ENCODE peak calls at places on chromosome 1, in nine cellular contexts. Y is RWPE1; H is activated CD4-positive, alpha-beta T cell treated with anti-CD3 and anti-CD28 coated beads, Interleukin-2, amount 50 U/mL, for 1 hour; X is colonic mucosa; K is NCI-H2081; F is GM13976; Q is mesendoderm; M is astrocyte of the cerebellum; P is stimulated activated CD8-positive, alpha-beta memory T cell treated with anti-CD3 and anti-CD28 coated beads, Interleukin-15, amount 100 ng/mL, for 48 hours. G is an unnamed sample.

GRCh38 chr1:172673761-172674160 is 14.9 kb downstream of the FASLG start:
- DNase-seq in Y (no peak), P (no peak), Q (peak), H (no peak), F (no peak), K (no peak), M (peak), X (no peak), G (no peak)

GRCh38 chr1:91846007-91846620 is 39.8 kb downstream of the TGFBR3 start:
- DNase-seq in K (peak), M (peak), P (no peak), Q (peak), H (no peak), X (peak), F (no peak), Y (peak), G (peak)

GRCh38 chr1:45246760-45247159 is 40.4 kb upstream of the ZSWIM5 start:
- DNase-seq in P (no peak), M (peak), X (no peak), F (no peak), Y (peak), Q (no peak), K (no peak), H (no peak), G (peak)

GRCh38 chr1:186950547-186950946 is 121.8 kb downstream of the PLA2G4A start:
- DNase-seq in X (no peak), M (no peak), P (no peak), H (no peak), K (no peak), Q (no peak), F (no peak), Y (peak), G (peak)

GRCh38 chr1:46302091-46303037 is 1.1 kb downstream of the LRRC41 start:
- DNase-seq in M (no peak), Q (peak), Y (peak), X (peak), K (peak), P (peak), H (peak), F (peak), G (peak)

GRCh38 chr1:85577421-85578320 is 2.9 kb upstream of the CCN1 start:
- DNase-seq in X (no peak), M (no peak), Q (peak), K (no peak), P (no peak), H (no peak), Y (no peak), F (peak), G (peak)

GRCh38 chr1:178450871-178451270 is 45.9 kb downstream of the CLEC20A start:
- DNase-seq in X (no peak), P (no peak), K (no peak), Y (no peak), Q (no peak), H (no peak), M (no peak), F (no peak), G (no peak)

GRCh38 chr1:54927475-54928240 is 40.7 kb upstream of the DHCR24 start:
- DNase-seq in K (no peak), X (no peak), M (no peak), Y (no peak), Q (no peak), F (no peak), P (no peak), H (no peak), G (peak)

GRCh38 chr1:11521605-11522399 is 42.8 kb downstream of the DISP3 start:
- DNase-seq in K (no peak), F (no peak), P (no peak), X (no peak), M (no peak), Q (no peak), H (no peak), Y (no peak), G (no peak)

GRCh38 chr1:43008425-43009108 is 49.9 kb upstream of the SLC2A1 start:
- DNase-seq in Q (peak), P (no peak), F (no peak), K (no peak), M (no peak), H (no peak), X (no peak), Y (no peak), G (no peak)

GRCh38 chr1:184827600-184828368 is 73.1 kb upstream of the EDEM3 start:
- DNase-seq in H (no peak), X (no peak), P (no peak), F (no peak), M (peak), Q (peak), Y (peak), K (no peak), G (no peak)

GRCh38 chr1:3365519-3366158 is 88.8 kb upstream of the ARHGEF16 start:
- DNase-seq in M (no peak), H (no peak), X (no peak), K (no peak), Q (no peak), Y (no peak), F (no peak), P (no peak), G (no peak)

GRCh38 chr1:39213511-39214002 is 9.1 kb downstream of the MACF1 start:
- DNase-seq in M (no peak), F (no peak), P (no peak), Q (peak), K (no peak), H (no peak), Y (peak), X (no peak), G (peak)

GRCh38 chr1:8116892-8117262 is 90.8 kb upstream of the ERRFI1 start:
- DNase-seq in F (no peak), Q (no peak), H (no peak), K (no peak), P (no peak), X (no peak), M (peak), Y (no peak), G (peak)

GRCh38 chr1:7570311-7570710 is 200.8 kb upstream of the VAMP3 start:
- DNase-seq in X (peak), M (no peak), Q (no peak), P (no peak), K (no peak), Y (peak), F (no peak), H (no peak), G (no peak)

GRCh38 chr1:7372477-7373120 is 398.5 kb upstream of the VAMP3 start:
- DNase-seq in M (no peak), P (no peak), K (no peak), H (no peak), F (no peak), Y (no peak), X (no peak), Q (no peak), G (no peak)

GRCh38 chr1:64855557-64855956 is 110.7 kb downstream of the RAVER2 start:
- DNase-seq in P (no peak), F (no peak), M (no peak), Y (no peak), K (no peak), H (no peak), X (no peak), Q (no peak), G (no peak)

GRCh38 chr1:235442788-235443429 is 61.3 kb downstream of the B3GALNT2 start:
- DNase-seq in P (no peak), K (no peak), F (no peak), X (no peak), H (no peak), Q (no peak), Y (peak), M (peak), G (peak)

GRCh38 chr1:207366022-207366421 is 44.5 kb downstream of the CD55 start:
- DNase-seq in K (no peak), Y (no peak), X (no peak), P (no peak), H (no peak), Q (no peak), F (no peak), M (no peak), G (no peak)

GRCh38 chr1:211420845-211421454 is 71.0 kb downstream of the RD3 start:
- DNase-seq in F (no peak), H (no peak), Y (no peak), P (no peak), M (no peak), Q (no peak), X (no peak), K (no peak), G (no peak)

GRCh38 chr1:93506140-93506539 is 58.2 kb downstream of the FNBP1L start:
- DNase-seq in X (no peak), K (no peak), Q (no peak), F (no peak), Y (no peak), M (no peak), H (no peak), P (no peak), G (peak)

GRCh38 chr1:47401761-47402160 is 14.3 kb upstream of the FOXE3 start:
- DNase-seq in F (no peak), H (no peak), X (no peak), K (no peak), M (no peak), Q (no peak), Y (no peak), P (no peak), G (no peak)

GRCh38 chr1:45033356-45033755 is 21.3 kb downstream of the UROD start:
- DNase-seq in M (no peak), Q (no peak), Y (no peak), K (no peak), P (no peak), F (peak), H (no peak), X (no peak), G (no peak)

GRCh38 chr1:155255243-155256100 is at the start of gene ENTREP3:
- DNase-seq in P (peak), F (peak), Q (peak), K (peak), Y (peak), M (peak), H (peak), X (peak), G (peak)

GRCh38 chr1:218898921-218899320 is 274.8 kb upstream of the LYPLAL1 start:
- DNase-seq in P (no peak), Q (no peak), F (no peak), H (no peak), Y (no peak), M (no peak), K (no peak), X (no peak), G (no peak)

G was measured in endothelial cell of umbilical vein.